ENCODE peak calls at places on chromosomes 13 and 19, in six cellular contexts. One of them, this sample, is unnamed.

GRCh38 chr19:12331211-12331941 is 2.1 kb downstream of the ZNF563 start:
- DNase-seq in globus pallidus: no peak
- DNase-seq in GM04504: no peak
- DNase-seq in neural crest cell: no peak
- DNase-seq in activated CD4-positive, alpha-beta T cell treated with anti-CD3 and anti-CD28 coated beads, Interleukin-2, amount 50 U/mL, for 24 hours: peak; percentile 24
- DNase-seq in activated gamma-delta T cell treated with Interleukin-2 at 50 U/mL for 16 hours: peak; percentile 8
- DNase-seq in this sample: no peak

GRCh38 chr19:11182994-11183393 is 14.4 kb downstream of the KANK2 start:
- DNase-seq in neural crest cell: no peak
- DNase-seq in globus pallidus: no peak
- DNase-seq in GM04504: no peak
- DNase-seq in activated CD4-positive, alpha-beta T cell treated with anti-CD3 and anti-CD28 coated beads, Interleukin-2, amount 50 U/mL, for 24 hours: no peak
- DNase-seq in activated gamma-delta T cell treated with Interleukin-2 at 50 U/mL for 16 hours: no peak
- DNase-seq in this sample: no peak

GRCh38 chr19:49924004-49924880 is 4.8 kb upstream of the ATF5 start:
- DNase-seq in neural crest cell: no peak
- DNase-seq in activated CD4-positive, alpha-beta T cell treated with anti-CD3 and anti-CD28 coated beads, Interleukin-2, amount 50 U/mL, for 24 hours: no peak
- DNase-seq in globus pallidus: no peak
- DNase-seq in GM04504: no peak
- DNase-seq in activated gamma-delta T cell treated with Interleukin-2 at 50 U/mL for 16 hours: no peak
- DNase-seq in this sample: no peak

GRCh38 chr19:29040951-29041350 is 172.0 kb downstream of the UQCRFS1 start:
- DNase-seq in activated gamma-delta T cell treated with Interleukin-2 at 50 U/mL for 16 hours: no peak
- DNase-seq in activated CD4-positive, alpha-beta T cell treated with anti-CD3 and anti-CD28 coated beads, Interleukin-2, amount 50 U/mL, for 24 hours: no peak
- DNase-seq in globus pallidus: no peak
- DNase-seq in GM04504: no peak
- DNase-seq in neural crest cell: no peak
- DNase-seq in this sample: no peak

GRCh38 chr13:98988277-98988676 is 10.4 kb upstream of the DOCK9 start:
- DNase-seq in activated CD4-positive, alpha-beta T cell treated with anti-CD3 and anti-CD28 coated beads, Interleukin-2, amount 50 U/mL, for 24 hours: no peak
- DNase-seq in GM04504: no peak
- DNase-seq in globus pallidus: no peak
- DNase-seq in activated gamma-delta T cell treated with Interleukin-2 at 50 U/mL for 16 hours: no peak
- DNase-seq in neural crest cell: no peak
- DNase-seq in this sample: no peak

GRCh38 chr19:1862424-1863307 is 713 bp downstream of the KLF16 start:
- DNase-seq in neural crest cell: no peak
- DNase-seq in globus pallidus: no peak
- DNase-seq in GM04504: no peak
- DNase-seq in activated CD4-positive, alpha-beta T cell treated with anti-CD3 and anti-CD28 coated beads, Interleukin-2, amount 50 U/mL, for 24 hours: no peak
- DNase-seq in activated gamma-delta T cell treated with Interleukin-2 at 50 U/mL for 16 hours: peak; percentile 50
- DNase-seq in this sample: no peak

GRCh38 chr13:93216122-93216521 is 10.5 kb upstream of the GPC6 start:
- DNase-seq in activated gamma-delta T cell treated with Interleukin-2 at 50 U/mL for 16 hours: no peak
- DNase-seq in globus pallidus: no peak
- DNase-seq in activated CD4-positive, alpha-beta T cell treated with anti-CD3 and anti-CD28 coated beads, Interleukin-2, amount 50 U/mL, for 24 hours: no peak
- DNase-seq in GM04504: no peak
- DNase-seq in neural crest cell: no peak
- DNase-seq in this sample: no peak

GRCh38 chr19:48341006-48341405 is 15.7 kb downstream of the EMP3 start:
- DNase-seq in activated CD4-positive, alpha-beta T cell treated with anti-CD3 and anti-CD28 coated beads, Interleukin-2, amount 50 U/mL, for 24 hours: no peak
- DNase-seq in globus pallidus: no peak
- DNase-seq in activated gamma-delta T cell treated with Interleukin-2 at 50 U/mL for 16 hours: no peak
- DNase-seq in GM04504: no peak
- DNase-seq in neural crest cell: no peak
- DNase-seq in this sample: no peak

GRCh38 chr13:113049981-113050380 is 55.6 kb upstream of the F7 start:
- DNase-seq in activated gamma-delta T cell treated with Interleukin-2 at 50 U/mL for 16 hours: no peak
- DNase-seq in GM04504: no peak
- DNase-seq in activated CD4-positive, alpha-beta T cell treated with anti-CD3 and anti-CD28 coated beads, Interleukin-2, amount 50 U/mL, for 24 hours: no peak
- DNase-seq in neural crest cell: no peak
- DNase-seq in globus pallidus: no peak
- DNase-seq in this sample: no peak

GRCh38 chr19:38989066-38989605 is 13.6 kb upstream of the FBXO17 start:
- DNase-seq in neural crest cell: no peak
- DNase-seq in activated gamma-delta T cell treated with Interleukin-2 at 50 U/mL for 16 hours: no peak
- DNase-seq in GM04504: no peak
- DNase-seq in globus pallidus: no peak
- DNase-seq in activated CD4-positive, alpha-beta T cell treated with anti-CD3 and anti-CD28 coated beads, Interleukin-2, amount 50 U/mL, for 24 hours: no peak
- DNase-seq in this sample: no peak

GRCh38 chr19:49403404-49404187 is 15.5 kb downstream of the KASH5 start:
- DNase-seq in activated gamma-delta T cell treated with Interleukin-2 at 50 U/mL for 16 hours: no peak
- DNase-seq in globus pallidus: no peak
- DNase-seq in GM04504: no peak
- DNase-seq in neural crest cell: no peak
- DNase-seq in activated CD4-positive, alpha-beta T cell treated with anti-CD3 and anti-CD28 coated beads, Interleukin-2, amount 50 U/mL, for 24 hours: no peak
- DNase-seq in this sample: no peak

GRCh38 chr13:100095498-100095897 is 6.6 kb downstream of the PCCA start:
- DNase-seq in activated CD4-positive, alpha-beta T cell treated with anti-CD3 and anti-CD28 coated beads, Interleukin-2, amount 50 U/mL, for 24 hours: no peak
- DNase-seq in globus pallidus: no peak
- DNase-seq in GM04504: no peak
- DNase-seq in neural crest cell: no peak
- DNase-seq in activated gamma-delta T cell treated with Interleukin-2 at 50 U/mL for 16 hours: no peak
- DNase-seq in this sample: no peak

GRCh38 chr19:35845215-35846037 is 6.9 kb downstream of the NPHS1 start:
- DNase-seq in neural crest cell: no peak
- DNase-seq in GM04504: no peak
- DNase-seq in activated CD4-positive, alpha-beta T cell treated with anti-CD3 and anti-CD28 coated beads, Interleukin-2, amount 50 U/mL, for 24 hours: no peak
- DNase-seq in activated gamma-delta T cell treated with Interleukin-2 at 50 U/mL for 16 hours: no peak
- DNase-seq in globus pallidus: no peak
- DNase-seq in this sample: no peak

This sample was measured in COLO829.